ENCODE peak calls at places on chromosomes 1 and 21, in four cellular contexts. V is endothelial cell; W is Caki2; Q is stimulated activated effector memory CD8-positive, alpha-beta T cell treated with anti-CD3 and anti-CD28 coated beads, Interleukin-12 subunit alpha, Interleukin-12 subunit beta, amount 100 ng/mL, for 72 hours. L is an unnamed sample.

GRCh38 chr1:42335809-42336518 is 929 bp upstream of the FOXJ3 start:
- DNase-seq in V (no peak), Q (no peak), W (no peak), L (peak)

GRCh38 chr1:61692155-61692783 is 32.7 kb downstream of the TM2D1 start:
- DNase-seq in Q (no peak), W (peak), V (no peak), L (peak)

GRCh38 chr1:95139039-95139438 is 21.9 kb downstream of the TLCD4 start:
- DNase-seq in V (no peak), Q (no peak), W (no peak), L (no peak)

GRCh38 chr1:172135923-172136610 is 284.4 kb upstream of the C1orf105 start:
- DNase-seq in Q (no peak), V (no peak), W (no peak), L (no peak)

GRCh38 chr1:227449051-227449450 is 114.3 kb upstream of the ZNF678 start:
- DNase-seq in V (peak), W (no peak), Q (peak), L (no peak)

GRCh38 chr1:115224636-115225035 is 113.4 kb downstream of the NGF start:
- DNase-seq in Q (no peak), W (no peak), V (no peak), L (no peak)

GRCh38 chr21:15010645-15011044 is 54.2 kb downstream of the NRIP1 start:
- DNase-seq in Q (no peak), W (no peak), V (no peak), L (no peak)

GRCh38 chr1:72009756-72010441 is 272.4 kb downstream of the NEGR1 start:
- DNase-seq in V (no peak), Q (no peak), W (no peak), L (no peak)

GRCh38 chr1:224565186-224565585 is 50.9 kb upstream of the CNIH3 start:
- DNase-seq in W (peak), Q (no peak), V (no peak), L (no peak)

L was measured in kidney glomerular epithelial cell.